ENCODE peak calls at places on chromosomes 6 and 20, in ten cellular contexts. W, S, V, E, M, P, F, B, Z and Q are unnamed samples.

GRCh38 chr6:26576929-26577719 is 19.6 kb upstream of the ABT1 start:
- DNase-seq in W (peak), S (no peak), V (no peak), E (peak), M (no peak), P (peak), F (peak), B (peak), Z (peak), Q (no peak)

GRCh38 chr6:38489951-38490350 is 149.8 kb downstream of the BTBD9 start:
- DNase-seq in W (no peak), S (no peak), V (no peak), E (peak), M (peak), P (no peak), F (no peak), B (no peak), Z (no peak), Q (no peak)

GRCh38 chr6:115898246-115898645 is 162.4 kb downstream of the FRK start:
- DNase-seq in W (no peak), S (no peak), V (no peak), E (no peak), M (no peak), P (no peak), F (no peak), B (no peak), Z (no peak), Q (no peak)

GRCh38 chr6:118372413-118372812 is 175.7 kb upstream of the PLN start:
- DNase-seq in W (no peak), S (no peak), V (no peak), E (no peak), M (no peak), P (no peak), F (no peak), B (no peak), Z (no peak), Q (no peak)

GRCh38 chr6:142377112-142377848 is 75.5 kb downstream of the ADGRG6 start:
- DNase-seq in W (no peak), S (no peak), V (no peak), E (no peak), M (no peak), P (no peak), F (no peak), B (no peak), Z (no peak), Q (no peak)

GRCh38 chr6:110622912-110623578 is 146.6 kb upstream of the SLC22A16 start:
- DNase-seq in W (no peak), S (no peak), V (no peak), E (no peak), M (no peak), P (no peak), F (no peak), B (no peak), Z (no peak), Q (no peak)

GRCh38 chr6:153003294-153003645 is 761 bp upstream of the MTRF1L start:
- DNase-seq in W (no peak), S (no peak), V (no peak), E (no peak), M (no peak), P (no peak), F (no peak), B (no peak), Z (no peak), Q (no peak)

GRCh38 chr20:48986899-48987298 is 59.2 kb upstream of the CSE1L start:
- DNase-seq in W (no peak), S (peak), V (no peak), E (no peak), M (no peak), P (no peak), F (no peak), B (no peak), Z (no peak), Q (no peak)

GRCh38 chr6:119727504-119728219 is 378.1 kb upstream of the MAN1A1 start:
- DNase-seq in W (no peak), S (no peak), V (peak), E (peak), M (no peak), P (no peak), F (no peak), B (no peak), Z (no peak), Q (no peak)

GRCh38 chr6:43247115-43247999 is 4.1 kb downstream of the TTBK1 start:
- DNase-seq in W (peak), S (peak), V (peak), E (peak), M (no peak), P (peak), F (peak), B (peak), Z (peak), Q (peak)

GRCh38 chr6:134352786-134353480 is 35.0 kb upstream of the SGK1 start:
- DNase-seq in W (no peak), S (no peak), V (no peak), E (no peak), M (peak), P (no peak), F (no peak), B (no peak), Z (no peak), Q (no peak)

GRCh38 chr6:13762648-13763441 is 51.2 kb upstream of the RANBP9 start:
- DNase-seq in W (no peak), S (peak), V (no peak), E (peak), M (peak), P (peak), F (no peak), B (no peak), Z (no peak), Q (no peak)

GRCh38 chr6:1135726-1136414 is 176.0 kb upstream of the FOXQ1 start:
- DNase-seq in W (no peak), S (no peak), V (no peak), E (no peak), M (no peak), P (no peak), F (no peak), B (no peak), Z (no peak), Q (no peak)

GRCh38 chr6:106927531-106928398 is 46.8 kb downstream of the CD24 start:
- DNase-seq in W (peak), S (peak), V (peak), E (no peak), M (no peak), P (peak), F (no peak), B (no peak), Z (peak), Q (no peak)

GRCh38 chr6:30889138-30889885 is 5.0 kb downstream of the DDR1 start:
- DNase-seq in W (no peak), S (no peak), V (no peak), E (no peak), M (no peak), P (no peak), F (no peak), B (no peak), Z (no peak), Q (no peak)